ENCODE peak calls at places on chromosomes 13 and 19, in nine cellular contexts. N, Y, T, Q, U, M, W, E and Z are unnamed samples.

GRCh38 chr13:81406639-81407292 is 1065.8 kb upstream of the SPRY2 start:
- DNase-seq in Y (no peak), W (no peak), E (no peak), T (no peak), Q (no peak), M (no peak), N (no peak), U (no peak), Z (peak)

GRCh38 chr19:46726551-46726950 is 9.6 kb upstream of the PRKD2 start:
- DNase-seq in Y (no peak), Q (no peak), N (no peak), W (no peak), M (no peak), E (no peak), U (no peak), T (no peak), Z (peak)

GRCh38 chr19:46718934-46719551 is 2.1 kb upstream of the PRKD2 start:
- DNase-seq in Q (no peak), E (no peak), T (no peak), U (no peak), W (no peak), M (no peak), Y (no peak), N (no peak), Z (peak)

GRCh38 chr13:91347996-91348905 is 764 bp downstream of the MIR17HG start:
- DNase-seq in U (peak), E (peak), Y (peak), T (no peak), Q (peak), N (peak), W (no peak), M (no peak), Z (peak)

GRCh38 chr19:46056536-46056935 is 15.7 kb upstream of the IGFL4 start:
- DNase-seq in T (no peak), Q (no peak), U (no peak), M (no peak), Y (no peak), W (no peak), E (no peak), N (no peak), Z (no peak)

GRCh38 chr19:47315125-47315821 is 5.6 kb downstream of the C5AR1 start:
- DNase-seq in U (no peak), Q (peak), W (peak), E (no peak), N (no peak), T (peak), M (peak), Y (no peak), Z (no peak)

GRCh38 chr13:90696254-90696653 is 651.2 kb upstream of the MIR17HG start:
- DNase-seq in T (no peak), U (no peak), E (no peak), M (no peak), Q (no peak), N (no peak), Y (no peak), W (peak), Z (no peak)

GRCh38 chr13:46389985-46390384 is 2.9 kb upstream of the RUBCNL start:
- DNase-seq in Y (no peak), W (no peak), T (no peak), E (no peak), M (no peak), N (no peak), Q (peak), U (peak), Z (no peak)

GRCh38 chr19:11766597-11767591 is at the start of gene ZNF441:
- DNase-seq in Q (peak), E (peak), W (peak), U (peak), Y (peak), N (peak), M (peak), T (peak), Z (peak)

GRCh38 chr19:31392514-31392913 is 43.3 kb upstream of the TSHZ3 start:
- DNase-seq in Q (no peak), N (no peak), Y (no peak), U (no peak), M (no peak), E (no peak), W (no peak), T (no peak), Z (no peak)

GRCh38 chr13:95481051-95481775 is 71.3 kb upstream of the CLDN10 start:
- DNase-seq in E (no peak), Y (no peak), Q (no peak), U (no peak), M (no peak), T (no peak), N (no peak), W (peak), Z (no peak)

GRCh38 chr19:56333506-56333905 is 18.9 kb upstream of the ZSCAN5A start:
- DNase-seq in T (peak), E (peak), M (peak), U (no peak), N (peak), Q (peak), W (peak), Y (peak), Z (no peak)

GRCh38 chr19:16801599-16801998 is 27.6 kb upstream of the SIN3B start:
- DNase-seq in T (no peak), M (peak), U (no peak), Y (no peak), Q (no peak), E (no peak), W (peak), N (no peak), Z (no peak)

GRCh38 chr19:10695401-10696398 is 5.5 kb upstream of the QTRT1 start:
- DNase-seq in N (peak), W (peak), U (peak), M (peak), Q (peak), Y (peak), T (peak), E (peak), Z (peak)
- TF ChIP-seq CTCF in N (no peak), W (peak), U (no peak), M (no peak), Q (no peak), Y (no peak), T (no peak), E (no peak), Z (no peak)

GRCh38 chr13:110713981-110714797 is 689 bp downstream of the ING1 start:
- DNase-seq in T (peak), W (peak), U (peak), Q (peak), E (peak), Y (peak), M (no peak), N (peak), Z (peak)
- TF ChIP-seq CTCF in T (no peak), W (no peak), U (no peak), Q (no peak), E (no peak), Y (no peak), M (peak), N (no peak), Z (no peak)

GRCh38 chr13:67075239-67075638 is 154.9 kb downstream of the PCDH9 start:
- DNase-seq in U (no peak), M (no peak), Q (no peak), E (no peak), W (peak), T (no peak), Y (no peak), N (no peak), Z (no peak)
- TF ChIP-seq CTCF in U (peak), M (no peak), Q (no peak), E (no peak), W (peak), T (no peak), Y (peak), N (no peak), Z (no peak)

GRCh38 chr13:42215578-42216421 is 56.2 kb upstream of the AKAP11 start:
- DNase-seq in U (no peak), N (no peak), Y (peak), T (no peak), W (peak), Q (no peak), M (no peak), E (peak), Z (no peak)
- TF ChIP-seq CTCF in U (no peak), N (peak), Y (peak), T (no peak), W (peak), Q (no peak), M (peak), E (no peak), Z (peak)

DNA sequence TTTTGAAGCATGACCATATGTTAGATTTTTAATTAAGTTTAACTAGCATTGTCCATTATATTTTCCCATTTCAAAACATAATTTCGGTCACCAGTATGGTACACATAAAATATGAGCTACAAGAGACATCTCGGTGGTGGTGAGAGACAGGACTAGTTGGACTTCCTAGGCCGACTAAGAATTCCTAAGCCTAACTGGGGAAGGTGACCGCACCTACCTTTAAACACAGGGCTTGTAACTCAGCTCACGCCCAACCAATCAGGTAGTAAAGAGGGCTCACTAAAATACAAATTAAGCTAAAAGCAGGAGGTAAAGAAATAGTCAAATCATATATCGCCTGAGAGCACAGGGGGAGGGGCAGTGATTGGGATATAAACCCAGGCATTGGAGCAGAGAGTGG is 22.9 kb downstream of the DNAJC15 start:
- DNase-seq in T (no peak), E (no peak), Q (no peak), N (no peak), U (no peak), W (no peak), Y (no peak), M (no peak), Z (no peak)
- TF ChIP-seq CTCF in T (no peak), E (no peak), Q (no peak), N (no peak), U (no peak), W (no peak), Y (no peak), M (no peak), Z (no peak)